ENCODE peak calls at places on chromosomes 2 and 18, in nine cellular contexts. Q is lower lobe of right lung, L is neural crest cell, V is psoas muscle, J is ascending aorta, N is brain microvascular endothelial cell, E is endothelial cell, G is fibroblast of lung, A is fibroblast of the aortic adventitia. Y is an unnamed sample.

GRCh38 chr18:80154293-80154692 is 45.2 kb downstream of the ADNP2 start:
- DNase-seq in L (no peak), V (no peak), G (no peak), N (no peak), E (peak; percentile 28), J (no peak), Q (no peak), A (peak; percentile 29), Y (no peak)

GRCh38 chr2:232502901-232503791 is 15.5 kb upstream of the ECEL1 start:
- DNase-seq in A (peak; percentile 24), N (peak; percentile 14), E (no peak), G (peak; percentile 38), V (no peak), J (no peak), L (peak; percentile 55), Q (no peak), Y (no peak)

GRCh38 chr2:32262105-32262504 is 2.6 kb downstream of the NLRC4 start:
- DNase-seq in G (no peak), E (no peak), J (no peak), A (no peak), L (no peak), N (no peak), V (no peak), Q (no peak), Y (no peak)

GRCh38 chr2:122328811-122329210 is 573.4 kb downstream of the TSN start:
- DNase-seq in Q (no peak), G (no peak), E (no peak), N (no peak), V (no peak), J (no peak), A (no peak), L (no peak), Y (no peak)

GRCh38 chr2:11024010-11024615 is 112.4 kb downstream of the KCNF1 start:
- DNase-seq in Q (no peak), V (no peak), A (no peak), N (no peak), E (no peak), J (no peak), L (no peak), G (no peak), Y (peak; percentile 4)

GRCh38 chr18:11840493-11840892 is 10.7 kb upstream of the CHMP1B start:
- DNase-seq in E (no peak), A (no peak), Q (no peak), G (no peak), L (no peak), J (no peak), V (no peak), N (no peak), Y (no peak)

GRCh38 chr2:226187601-226188000 is 612.0 kb downstream of the IRS1 start:
- DNase-seq in E (no peak), Q (no peak), G (peak; percentile 88), L (no peak), V (no peak), A (peak; percentile 88), J (no peak), N (peak; percentile 49), Y (peak; percentile 87)

GRCh38 chr2:19189391-19189790 is 169.0 kb downstream of the OSR1 start:
- DNase-seq in A (no peak), Q (no peak), V (no peak), J (no peak), E (no peak), G (no peak), L (no peak), N (no peak), Y (no peak)

GRCh38 chr18:77114564-77115391 is 17.8 kb downstream of the MBP start:
- DNase-seq in G (peak; percentile 70), N (peak; percentile 89), J (peak; percentile 94), A (no peak), L (no peak), E (peak; percentile 51), V (peak; percentile 91), Q (peak; percentile 95), Y (peak; percentile 64)

GRCh38 chr18:10901329-10901728 is 248.0 kb downstream of the PIEZO2 start:
- DNase-seq in J (no peak), G (no peak), V (no peak), Q (no peak), N (no peak), E (no peak), A (no peak), L (no peak), Y (no peak)

GRCh38 chr2:162233197-162233596 is 10.0 kb downstream of the FAP start:
- DNase-seq in J (no peak), N (peak; percentile 47), A (peak; percentile 71), Q (no peak), L (no peak), G (peak; percentile 83), E (no peak), V (no peak), Y (no peak)

GRCh38 chr2:130307850-130308249 is 34.8 kb upstream of the IMP4 start:
- DNase-seq in J (no peak), L (no peak), Q (no peak), V (no peak), E (no peak), A (no peak), N (no peak), G (no peak), Y (no peak)

GRCh38 chr2:10448646-10449480 is 736 bp upstream of the ODC1 start:
- DNase-seq in A (peak; percentile 80), G (peak; percentile 85), Q (peak; percentile 94), E (peak; percentile 92), V (peak; percentile 90), L (peak; percentile 87), J (peak; percentile 92), N (peak; percentile 77), Y (no peak)

DNA sequence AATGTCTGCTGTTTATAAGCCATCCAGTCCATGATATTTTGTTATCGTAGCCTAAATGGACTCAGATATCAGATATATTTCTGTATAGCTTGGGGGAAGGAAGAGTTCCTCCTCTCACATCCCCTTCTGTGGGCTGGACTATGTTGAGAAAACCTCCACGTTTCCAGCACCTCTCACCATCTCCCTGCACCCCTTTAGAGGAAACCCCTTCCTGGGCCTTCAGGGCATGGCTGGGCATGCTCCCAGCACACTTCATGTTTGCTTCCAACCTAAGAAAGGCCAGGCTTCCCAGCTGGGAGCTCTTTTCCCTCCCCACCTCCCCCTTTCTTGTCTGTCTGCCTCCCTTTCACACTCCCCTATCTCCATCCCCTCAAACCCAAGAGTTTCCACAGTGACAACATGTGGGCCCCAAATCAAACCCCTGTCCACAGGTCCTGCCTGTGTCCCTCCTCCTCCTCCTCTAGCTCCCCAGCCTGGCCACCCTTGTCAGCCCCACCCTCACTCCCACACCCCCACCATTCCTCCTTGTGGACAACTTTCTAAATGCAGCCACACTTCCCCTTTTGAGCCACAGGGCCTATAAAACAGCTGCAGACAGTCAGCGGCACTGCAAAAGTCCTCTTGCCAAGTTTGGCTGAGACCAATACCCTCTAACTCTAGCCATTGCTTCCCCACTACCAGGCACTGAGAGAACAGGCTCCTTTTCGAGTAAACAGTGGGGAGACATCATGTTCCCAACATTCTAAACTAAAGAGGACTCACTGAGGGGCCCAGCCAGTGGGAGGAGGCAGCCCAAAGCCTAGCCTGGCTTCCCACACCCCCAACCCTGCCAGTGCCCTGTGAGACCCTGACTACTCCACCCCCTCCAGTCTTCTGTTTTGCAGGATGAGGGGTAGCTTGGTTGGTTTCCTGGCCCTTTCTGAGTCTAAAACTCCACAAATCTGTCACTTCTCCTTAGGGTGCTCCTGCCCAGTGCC is 120.5 kb downstream of the ZFP36L2 start:
- DNase-seq in Q (peak; percentile 73), L (no peak), V (peak; percentile 51), E (no peak), N (peak; percentile 58), G (peak; percentile 59), J (no peak), A (peak; percentile 83), Y (no peak)
- TF ChIP-seq CTCF in Q (peak; percentile 33), L (peak; percentile 26), V (peak; percentile 13), E (peak; percentile 16), N (peak; percentile 63), G (peak; percentile 58), J (peak; percentile 5), A (peak; percentile 66), Y (peak; percentile 39)

DNA sequence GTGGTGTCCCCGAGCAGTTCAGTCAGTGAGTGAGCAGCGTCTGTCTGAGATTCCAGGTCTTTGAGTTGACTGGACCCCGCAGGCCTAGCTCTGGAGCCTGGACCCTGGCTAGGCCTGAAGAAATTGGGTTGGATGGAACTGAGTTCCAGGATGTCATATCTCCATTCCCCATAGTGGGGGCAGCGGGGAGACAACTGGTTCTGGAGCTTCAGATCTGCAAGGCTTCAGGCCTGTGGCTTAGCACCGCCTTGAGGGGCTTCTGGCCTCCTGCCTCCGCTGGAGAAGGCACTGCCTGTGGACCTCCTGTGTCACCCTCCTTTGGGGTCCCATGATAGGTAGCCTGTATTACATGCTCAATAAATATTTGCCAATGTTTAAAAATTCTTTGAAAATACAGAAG is 288.4 kb upstream of the ID2 start:
- DNase-seq in G (no peak), A (no peak), L (no peak), V (no peak), Q (no peak), E (no peak), J (no peak), N (no peak), Y (no peak)
- TF ChIP-seq CTCF in G (no peak), A (no peak), L (no peak), V (no peak), Q (no peak), E (no peak), J (no peak), N (no peak), Y (no peak)

DNA sequence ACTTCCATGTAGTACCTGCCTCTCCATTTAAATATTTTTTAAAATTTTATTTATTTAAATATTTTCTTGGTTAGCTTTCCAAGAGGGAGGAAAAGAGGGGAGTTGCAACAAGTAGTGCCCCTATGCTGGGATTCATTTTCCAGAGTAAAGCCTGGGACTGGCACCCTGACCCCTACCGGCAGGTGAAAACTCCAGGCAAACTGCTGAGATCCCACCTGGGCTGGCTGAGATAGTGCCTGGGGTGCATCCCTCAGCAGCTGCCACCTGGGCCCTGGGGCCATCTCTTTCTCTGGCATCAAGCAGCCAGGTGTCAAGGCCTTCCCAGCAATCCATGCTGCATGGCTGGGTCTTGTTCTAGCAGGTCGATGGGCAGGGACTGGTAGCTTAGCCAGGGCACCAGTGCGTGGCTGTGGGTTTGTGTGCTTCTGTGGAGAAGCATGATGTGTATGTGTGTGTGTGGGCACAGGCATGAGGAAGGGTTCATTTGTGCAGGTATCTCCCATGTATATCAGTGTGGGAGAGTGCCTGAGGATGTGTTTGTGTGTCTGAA is 6.5 kb downstream of the SIX2 start:
- DNase-seq in V (no peak), A (no peak), L (no peak), N (no peak), Q (no peak), G (no peak), J (no peak), E (no peak), Y (no peak)
- TF ChIP-seq CTCF in V (no peak), A (no peak), L (peak; percentile 14), N (peak; percentile 1), Q (no peak), G (no peak), J (no peak), E (no peak), Y (no peak)

DNA sequence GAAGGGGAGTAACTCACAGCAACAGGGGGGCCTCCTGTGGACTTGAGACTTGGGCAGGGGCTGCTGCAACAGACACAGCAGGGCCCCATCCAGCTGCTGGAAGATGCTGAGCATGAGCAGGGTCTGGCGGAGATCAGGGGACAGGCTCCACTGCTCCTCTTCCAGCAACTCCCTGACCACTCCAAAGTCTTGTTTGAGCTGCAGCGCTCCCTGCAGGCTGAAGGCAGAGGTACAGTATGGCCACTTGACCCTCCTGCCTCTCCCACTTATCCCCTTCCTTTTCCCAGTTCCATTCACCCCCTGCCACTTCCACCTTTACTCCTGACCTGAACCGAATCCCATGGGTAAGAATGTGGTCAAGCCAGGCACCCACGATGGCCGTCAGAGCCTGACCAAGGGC is 2.4 kb upstream of the MRPL53 start:
- DNase-seq in L (no peak), J (no peak), Q (no peak), E (peak; percentile 37), V (no peak), N (no peak), G (no peak), A (no peak), Y (no peak)
- TF ChIP-seq CTCF in L (peak; percentile 35), J (no peak), Q (no peak), E (peak; percentile 31), V (no peak), N (peak; percentile 57), G (peak; percentile 41), A (peak; percentile 28), Y (no peak)